ENCODE peak calls at places on chromosomes 5 and 9, in ten cellular contexts. U, P, K, D, I, X, G, A, W and R are unnamed samples.

GRCh38 chr5:122237906-122238305 is 74.1 kb upstream of the SNCAIP start:
- DNase-seq in U (no peak), P (no peak), K (no peak), D (no peak), I (no peak), X (no peak), G (no peak), A (no peak), W (no peak), R (no peak)

GRCh38 chr9:128899566-128900322 is 17.8 kb downstream of the LRRC8A start:
- DNase-seq in U (no peak), P (no peak), K (no peak), D (no peak), I (no peak), X (no peak), G (peak; percentile 45), A (no peak), W (no peak), R (no peak)

GRCh38 chr5:17373406-17374110 is 124.5 kb upstream of the TAF11L2 start:
- DNase-seq in U (no peak), P (no peak), K (no peak), D (no peak), I (no peak), X (no peak), G (peak; percentile 19), A (no peak), W (no peak), R (no peak)

GRCh38 chr5:164357405-164358033 is 852.1 kb downstream of the MAT2B start:
- DNase-seq in U (no peak), P (no peak), K (no peak), D (no peak), I (no peak), X (no peak), G (no peak), A (no peak), W (no peak), R (no peak)

GRCh38 chr9:16154570-16155078 is 601.8 kb downstream of the CCDC171 start:
- DNase-seq in U (peak; percentile 31), P (no peak), K (no peak), D (no peak), I (peak; percentile 27), X (no peak), G (peak; percentile 66), A (no peak), W (no peak), R (no peak)

GRCh38 chr9:81759680-81760215 is 70.4 kb upstream of the TLE1 start:
- DNase-seq in U (peak; percentile 96), P (no peak), K (peak; percentile 50), D (peak; percentile 66), I (peak; percentile 85), X (no peak), G (peak; percentile 93), A (peak; percentile 58), W (no peak), R (peak; percentile 96)

GRCh38 chr5:135034186-135034962 is at the start of gene PITX1:
- DNase-seq in U (peak; percentile 5), P (peak; percentile 46), K (peak; percentile 80), D (peak; percentile 39), I (peak; percentile 70), X (no peak), G (peak; percentile 44), A (peak; percentile 19), W (peak; percentile 38), R (no peak)

GRCh38 chr9:110069326-110070248 is 138.4 kb downstream of the C9orf152 start:
- DNase-seq in U (peak; percentile 93), P (no peak), K (peak; percentile 54), D (peak; percentile 89), I (peak; percentile 32), X (no peak), G (peak; percentile 97), A (peak; percentile 98), W (no peak), R (peak; percentile 85)

GRCh38 chr5:89117131-89117644 is 234.2 kb upstream of the MEF2C start:
- DNase-seq in U (no peak), P (no peak), K (no peak), D (no peak), I (no peak), X (no peak), G (peak; percentile 32), A (no peak), W (no peak), R (no peak)

GRCh38 chr9:35374436-35374835 is 115.5 kb upstream of the RUSC2 start:
- DNase-seq in U (no peak), P (no peak), K (no peak), D (no peak), I (no peak), X (no peak), G (no peak), A (no peak), W (no peak), R (no peak)

GRCh38 chr5:157390179-157390923 is 69.7 kb upstream of the NIPAL4 start:
- DNase-seq in U (peak; percentile 47), P (no peak), K (peak; percentile 87), D (peak; percentile 81), I (peak; percentile 98), X (peak; percentile 39), G (peak; percentile 95), A (peak; percentile 93), W (no peak), R (peak; percentile 84)

GRCh38 chr9:37529111-37529510 is 43.4 kb downstream of the POLR1E start:
- DNase-seq in U (no peak), P (no peak), K (no peak), D (no peak), I (no peak), X (peak; percentile 52), G (no peak), A (no peak), W (peak; percentile 54), R (no peak)